ENCODE peak calls at places on chromosome 10, in nine cellular contexts. One of them, this sample, is unnamed.

GRCh38 chr10:113454341-113455061 is 98.4 kb upstream of the HABP2 start:
- DNase-seq in AML-193: no peak
- DNase-seq in effector memory CD4-positive, alpha-beta T cell: no peak
- DNase-seq in endothelial cell: peak
- DNase-seq in HEK293T: peak
- DNase-seq in SHP77: peak
- DNase-seq in cardiac fibroblast: peak
- DNase-seq in SK-N-SH: peak
- DNase-seq in ELR: peak
- DNase-seq in this sample: peak

GRCh38 chr10:34526758-34527730 is 288.1 kb downstream of the PARD3 start:
- DNase-seq in AML-193: no peak
- DNase-seq in effector memory CD4-positive, alpha-beta T cell: no peak
- DNase-seq in endothelial cell: no peak
- DNase-seq in HEK293T: no peak
- DNase-seq in SHP77: no peak
- DNase-seq in cardiac fibroblast: peak
- DNase-seq in SK-N-SH: no peak
- DNase-seq in ELR: peak
- DNase-seq in this sample: no peak

GRCh38 chr10:28930520-28931495 is 253.5 kb downstream of the BAMBI start:
- DNase-seq in AML-193: no peak
- DNase-seq in effector memory CD4-positive, alpha-beta T cell: no peak
- DNase-seq in endothelial cell: no peak
- DNase-seq in HEK293T: no peak
- DNase-seq in SHP77: no peak
- DNase-seq in cardiac fibroblast: no peak
- DNase-seq in SK-N-SH: no peak
- DNase-seq in ELR: no peak
- DNase-seq in this sample: no peak

GRCh38 chr10:128908109-128908898 is 558.7 kb upstream of the MGMT start:
- DNase-seq in AML-193: no peak
- DNase-seq in effector memory CD4-positive, alpha-beta T cell: no peak
- DNase-seq in endothelial cell: no peak
- DNase-seq in HEK293T: no peak
- DNase-seq in SHP77: no peak
- DNase-seq in cardiac fibroblast: peak
- DNase-seq in SK-N-SH: no peak
- DNase-seq in ELR: no peak
- DNase-seq in this sample: no peak

GRCh38 chr10:63935705-63936104 is 414.5 kb downstream of the REEP3 start:
- DNase-seq in AML-193: peak
- DNase-seq in effector memory CD4-positive, alpha-beta T cell: no peak
- DNase-seq in endothelial cell: no peak
- DNase-seq in HEK293T: peak
- DNase-seq in SHP77: no peak
- DNase-seq in cardiac fibroblast: peak
- DNase-seq in SK-N-SH: no peak
- DNase-seq in ELR: peak
- DNase-seq in this sample: no peak

GRCh38 chr10:114714281-114714741 is 56.2 kb upstream of the ABLIM1 start:
- DNase-seq in AML-193: no peak
- DNase-seq in effector memory CD4-positive, alpha-beta T cell: no peak
- DNase-seq in endothelial cell: no peak
- DNase-seq in HEK293T: peak
- DNase-seq in SHP77: peak
- DNase-seq in cardiac fibroblast: peak
- DNase-seq in SK-N-SH: no peak
- DNase-seq in ELR: peak
- DNase-seq in this sample: no peak

GRCh38 chr10:17144757-17145156 is 15.1 kb upstream of the CUBN start:
- DNase-seq in AML-193: no peak
- DNase-seq in effector memory CD4-positive, alpha-beta T cell: no peak
- DNase-seq in endothelial cell: no peak
- DNase-seq in HEK293T: no peak
- DNase-seq in SHP77: no peak
- DNase-seq in cardiac fibroblast: no peak
- DNase-seq in SK-N-SH: no peak
- DNase-seq in ELR: peak
- DNase-seq in this sample: no peak

GRCh38 chr10:132011027-132011426 is 29.3 kb upstream of the BNIP3 start:
- DNase-seq in AML-193: no peak
- DNase-seq in effector memory CD4-positive, alpha-beta T cell: no peak
- DNase-seq in endothelial cell: no peak
- DNase-seq in HEK293T: no peak
- DNase-seq in SHP77: no peak
- DNase-seq in cardiac fibroblast: peak
- DNase-seq in SK-N-SH: no peak
- DNase-seq in ELR: no peak
- DNase-seq in this sample: no peak

GRCh38 chr10:73591935-73592699 is 975 bp upstream of the USP54 start:
- DNase-seq in AML-193: peak
- DNase-seq in effector memory CD4-positive, alpha-beta T cell: no peak
- DNase-seq in endothelial cell: peak
- DNase-seq in HEK293T: peak
- DNase-seq in SHP77: peak
- DNase-seq in cardiac fibroblast: peak
- DNase-seq in SK-N-SH: peak
- DNase-seq in ELR: peak
- DNase-seq in this sample: peak

GRCh38 chr10:21509391-21510217 is 15.9 kb downstream of the SKIDA1 start:
- DNase-seq in AML-193: no peak
- DNase-seq in effector memory CD4-positive, alpha-beta T cell: no peak
- DNase-seq in endothelial cell: no peak
- DNase-seq in HEK293T: no peak
- DNase-seq in SHP77: no peak
- DNase-seq in cardiac fibroblast: no peak
- DNase-seq in SK-N-SH: no peak
- DNase-seq in ELR: no peak
- DNase-seq in this sample: no peak

GRCh38 chr10:29472268-29473086 is 162.3 kb downstream of the SVIL start:
- DNase-seq in AML-193: no peak
- DNase-seq in effector memory CD4-positive, alpha-beta T cell: no peak
- DNase-seq in endothelial cell: no peak
- DNase-seq in HEK293T: no peak
- DNase-seq in SHP77: no peak
- DNase-seq in cardiac fibroblast: no peak
- DNase-seq in SK-N-SH: no peak
- DNase-seq in ELR: no peak
- DNase-seq in this sample: no peak

GRCh38 chr10:62911210-62911963 is 95.2 kb upstream of the EGR2 start:
- DNase-seq in AML-193: no peak
- DNase-seq in effector memory CD4-positive, alpha-beta T cell: no peak
- DNase-seq in endothelial cell: no peak
- DNase-seq in HEK293T: no peak
- DNase-seq in SHP77: no peak
- DNase-seq in cardiac fibroblast: peak
- DNase-seq in SK-N-SH: no peak
- DNase-seq in ELR: no peak
- DNase-seq in this sample: no peak

This sample was measured in K562.